ENCODE peak calls at places on chromosomes 7 and 10, in four cellular contexts. T is esophagus squamous epithelium, Q is heart left ventricle, W is endothelial cell of umbilical vein. Z is an unnamed sample.

GRCh38 chr7:45973725-45974532 is 52.9 kb upstream of the IGFBP3 start:
- DNase-seq in T (no peak), Q (no peak), W (no peak), Z (peak; percentile 48)

GRCh38 chr10:70359017-70359550 is 23.3 kb downstream of the LRRC20 start:
- DNase-seq in T (no peak), Q (no peak), W (no peak), Z (no peak)

GRCh38 chr7:35004531-35005096 is 32.7 kb downstream of the DPY19L1 start:
- DNase-seq in T (no peak), Q (no peak), W (peak; percentile 78), Z (no peak)

GRCh38 chr7:74000489-74001149 is 27.4 kb upstream of the ELN start:
- DNase-seq in T (no peak), Q (peak; percentile 49), W (no peak), Z (no peak)

GRCh38 chr7:39069046-39069445 is 91.3 kb downstream of the POU6F2 start:
- DNase-seq in T (no peak), Q (no peak), W (no peak), Z (no peak)

GRCh38 chr7:71976670-71977069 is 435.5 kb downstream of the CALN1 start:
- DNase-seq in T (no peak), Q (no peak), W (no peak), Z (peak; percentile 73)

GRCh38 chr10:33455029-33455428 is 120.6 kb upstream of the NRP1 start:
- DNase-seq in T (no peak), Q (no peak), W (no peak), Z (no peak)

GRCh38 chr7:117019786-117020604 is 66.7 kb downstream of the ST7 start:
- DNase-seq in T (no peak), Q (peak; percentile 66), W (peak; percentile 91), Z (peak; percentile 89)

GRCh38 chr7:102934670-102935069 is 21.9 kb downstream of the LRRC17 start:
- DNase-seq in T (no peak), Q (no peak), W (no peak), Z (no peak)

GRCh38 chr7:111041577-111041976 is 49.4 kb upstream of the LRRN3 start:
- DNase-seq in T (no peak), Q (no peak), W (peak; percentile 60), Z (no peak)

GRCh38 chr7:137169282-137169698 is 174.2 kb downstream of the PTN start:
- DNase-seq in T (no peak), Q (no peak), W (peak; percentile 53), Z (peak; percentile 79)

GRCh38 chr10:83222832-83223742 is 916.2 kb upstream of the GHITM start:
- DNase-seq in T (no peak), Q (no peak), W (no peak), Z (no peak)

GRCh38 chr10:83229991-83230390 is 909.3 kb upstream of the GHITM start:
- DNase-seq in T (no peak), Q (no peak), W (no peak), Z (no peak)

GRCh38 chr10:83222300-83222699 is 917.0 kb upstream of the GHITM start:
- DNase-seq in T (no peak), Q (no peak), W (no peak), Z (no peak)

DNA sequence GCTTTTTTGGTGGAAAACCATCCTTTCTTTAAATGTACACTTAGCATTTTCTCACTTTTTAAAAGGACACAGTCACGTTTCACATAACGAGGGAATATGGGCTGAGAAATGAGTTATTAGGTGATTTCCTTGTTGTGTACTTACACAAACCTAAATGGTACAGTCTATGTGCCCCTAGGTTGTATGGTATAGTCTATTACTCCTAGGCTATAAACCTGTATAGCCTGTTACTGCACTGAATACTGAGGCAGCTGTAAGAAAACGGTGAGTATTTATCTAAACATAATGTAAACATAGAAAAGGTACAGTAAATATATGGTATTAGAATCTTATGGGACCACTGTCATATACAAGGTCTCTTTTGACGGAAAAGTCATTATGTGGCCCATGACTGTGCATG is 913.5 kb upstream of the GHITM start:
- DNase-seq in T (no peak), Q (no peak), W (no peak), Z (no peak)
- H3K4me3 ChIP-seq in T (no peak overlapping the region), Q (no peak overlapping the region), W (no peak overlapping the region), Z (no peak overlapping the region)

GRCh38 chr10:929965-930364 is 1.5 kb downstream of the LARP4B start:
- DNase-seq in T (no peak), Q (no peak), W (no peak), Z (no peak)

GRCh38 chr10:927131-927530 is 4.4 kb downstream of the LARP4B start:
- DNase-seq in T (no peak), Q (no peak), W (peak; percentile 37), Z (no peak)

GRCh38 chr10:931326-932318 is at the start of gene LARP4B:
- DNase-seq in T (peak; percentile 77), Q (peak; percentile 99), W (peak; percentile 98), Z (peak; percentile 96)

GRCh38 chr10:932589-932988 is 1.1 kb upstream of the LARP4B start:
- DNase-seq in T (no peak), Q (no peak), W (no peak), Z (no peak)

DNA sequence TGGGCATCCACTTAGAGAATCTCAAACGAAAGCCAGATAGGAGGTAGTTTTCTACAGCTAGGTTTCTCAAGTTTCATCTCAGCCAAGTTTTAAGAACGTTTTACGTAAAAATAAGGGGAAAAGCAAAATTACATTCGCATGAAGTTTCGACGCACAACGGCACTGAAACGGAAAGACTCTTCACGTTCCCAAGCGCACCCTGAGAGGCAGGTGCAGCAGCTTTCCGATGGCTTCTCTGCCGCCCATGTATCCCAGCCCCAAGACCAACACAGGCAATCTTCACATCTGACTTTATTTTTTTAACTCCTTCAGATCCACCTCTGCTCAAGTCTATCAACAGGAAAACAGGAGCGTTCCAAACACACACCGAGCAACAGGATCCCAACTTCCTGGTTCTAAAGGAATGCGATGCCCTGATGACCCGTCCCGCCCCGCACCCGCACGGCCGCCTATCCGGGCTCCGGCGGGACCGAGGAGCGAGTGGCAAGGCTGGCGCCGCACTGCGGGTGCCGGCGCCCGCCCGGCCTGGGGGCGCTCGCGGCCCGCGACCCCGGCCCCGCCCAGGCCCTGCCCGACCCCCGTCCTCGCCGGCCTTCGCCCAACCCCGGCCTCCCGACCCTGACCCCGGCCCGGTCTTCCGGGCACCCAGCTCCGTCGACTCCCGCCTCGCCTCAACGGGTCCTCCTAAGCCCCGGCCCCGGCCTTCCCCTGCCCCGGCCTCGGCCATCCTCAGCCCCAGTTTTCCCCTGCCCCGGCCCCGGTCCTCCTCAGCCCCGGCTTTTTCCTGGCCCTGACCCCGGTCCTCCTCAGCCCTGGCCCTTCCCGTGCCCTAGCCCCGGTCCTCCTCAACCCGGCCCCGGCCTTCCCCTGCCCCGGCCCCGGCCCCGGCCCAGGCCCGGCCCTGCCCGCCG is 835 bp downstream of the LARP4B start:
- DNase-seq in T (no peak), Q (peak; percentile 72), W (peak; percentile 54), Z (peak; percentile 28)
- TF ChIP-seq POLR2A in T (no peak), Q (no peak), W (no peak), Z (no peak)

GRCh38 chr7:49787980-49788379 is 14.5 kb downstream of the VWC2 start:
- DNase-seq in T (no peak), Q (no peak), W (no peak), Z (no peak)

GRCh38 chr7:49789736-49790135 is 16.3 kb downstream of the VWC2 start:
- DNase-seq in T (no peak), Q (no peak), W (no peak), Z (no peak)

GRCh38 chr7:49788455-49789059 is 15.1 kb downstream of the VWC2 start:
- DNase-seq in T (no peak), Q (no peak), W (no peak), Z (no peak)

GRCh38 chr7:49790209-49790608 is 16.8 kb downstream of the VWC2 start:
- DNase-seq in T (no peak), Q (no peak), W (no peak), Z (no peak)

DNA sequence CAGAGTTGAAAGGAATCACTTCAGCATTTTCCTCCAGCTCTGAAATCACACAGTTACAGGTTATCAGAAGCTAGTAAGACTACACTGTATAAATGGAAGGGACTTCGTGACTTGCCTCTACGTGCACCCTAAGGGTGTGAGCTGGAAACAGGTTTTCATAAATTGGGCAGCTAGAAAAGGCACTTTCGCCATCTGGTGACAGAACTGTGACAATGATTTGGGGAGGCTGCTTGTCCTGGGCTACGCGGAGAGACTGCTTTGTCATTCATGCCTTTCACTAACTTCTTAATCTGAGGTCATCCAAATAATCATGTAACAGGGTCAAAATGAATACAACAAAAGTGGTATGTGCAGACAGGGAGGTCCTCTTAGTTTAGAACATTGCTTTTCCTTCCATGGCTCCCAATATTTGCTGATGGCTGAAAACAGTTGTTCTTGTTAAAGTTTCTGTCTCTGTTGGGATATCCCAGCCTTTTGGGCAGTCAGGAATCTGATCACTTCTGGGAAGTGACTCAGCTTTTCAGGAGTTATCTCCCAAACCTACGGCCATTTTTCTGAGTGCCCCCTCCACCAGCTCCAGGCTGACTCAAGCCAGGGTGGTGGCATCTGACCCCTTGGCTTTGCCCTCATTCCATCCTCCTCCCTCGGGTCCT is 17.8 kb downstream of the VWC2 start:
- DNase-seq in T (no peak), Q (no peak), W (no peak), Z (no peak)
- H3K27ac ChIP-seq in T (no peak overlapping the region), Q (peak overlapping the region; percentile 18), W (no peak overlapping the region), Z (no peak overlapping the region)

DNA sequence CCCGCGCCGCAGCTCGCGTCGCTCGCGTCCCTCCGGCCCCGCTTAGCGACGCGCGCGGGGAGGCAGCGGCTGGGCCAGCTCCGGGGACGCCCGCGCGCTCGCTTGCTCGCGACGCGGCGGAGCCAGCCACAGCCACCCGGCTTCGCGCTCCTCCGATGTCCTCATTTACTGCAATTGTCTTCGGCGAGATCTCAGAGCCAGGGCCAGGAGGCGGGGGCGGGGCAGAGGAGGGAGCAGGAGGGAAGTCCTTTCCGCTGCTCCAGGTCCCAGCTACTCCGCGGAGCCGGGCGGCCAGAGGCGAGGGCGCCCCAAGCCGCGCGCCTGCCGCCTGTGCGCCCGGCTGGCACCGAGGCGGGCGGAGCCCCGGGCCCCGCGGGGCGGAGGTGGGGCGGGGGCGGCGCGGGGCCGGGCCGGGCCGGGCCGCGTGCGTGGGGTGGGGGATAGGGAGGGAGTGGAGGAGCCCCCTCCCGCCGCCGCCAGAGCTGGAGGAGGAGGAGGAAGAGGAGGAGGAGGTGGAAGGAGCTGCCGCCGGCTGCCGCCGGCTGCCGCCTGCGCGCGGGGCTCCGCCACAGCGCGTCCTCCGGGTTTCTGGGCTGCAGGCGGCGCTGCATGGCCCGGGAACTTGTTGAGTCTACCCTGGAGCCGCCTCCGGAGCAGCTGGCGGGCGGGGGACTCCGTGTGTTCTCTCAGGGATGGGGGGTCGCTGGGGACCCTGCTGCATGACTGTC is at the start of gene INSYN2A:
- DNase-seq in T (no peak), Q (no peak), W (peak; percentile 37), Z (peak; percentile 52)
- H3K4me3 ChIP-seq in T (peak within 1 kb of the TSS; percentile 31), Q (peak within 1 kb of the TSS; percentile 48), W (peak within 1 kb of the TSS; percentile 30), Z (peak within 1 kb of the TSS; percentile 67)

GRCh38 chr10:7787857-7788639 is at the start of the genes ATP5F1C and KIN:
- DNase-seq in T (peak; percentile 79), Q (peak; percentile 98), W (peak; percentile 98), Z (peak; percentile 99)
- TF ChIP-seq POLR2A in T (peak; percentile 61), Q (peak; percentile 89), W (peak; percentile 88), Z (no peak)

DNA sequence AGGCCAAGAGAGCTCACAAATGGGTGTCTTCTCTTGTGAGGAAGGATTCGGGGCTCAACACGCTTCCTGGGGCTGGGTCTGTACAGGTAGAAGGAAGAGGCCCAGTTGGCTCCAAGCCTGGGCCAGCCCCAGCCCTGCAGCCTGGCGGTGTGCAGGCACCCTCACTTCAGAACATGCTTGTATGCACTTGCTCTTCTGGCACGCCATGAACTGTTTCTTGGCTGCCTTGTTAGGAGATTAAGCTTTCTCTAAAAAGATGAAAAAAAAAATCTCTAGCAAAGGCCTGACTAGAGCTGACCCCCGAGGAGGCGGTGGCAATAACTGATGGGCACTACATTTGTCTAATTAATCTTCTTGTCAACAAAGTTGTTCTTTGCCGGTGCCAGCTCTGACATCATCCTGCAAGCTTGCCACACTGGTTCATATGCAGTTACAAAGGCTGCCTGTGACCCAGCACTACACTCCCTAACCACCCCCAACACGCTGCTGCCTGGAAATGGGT is 94.7 kb downstream of the WDR11 start:
- DNase-seq in T (no peak), Q (no peak), W (no peak), Z (peak; percentile 61)
- H3K27ac ChIP-seq in T (peak overlapping the region; percentile 72), Q (no peak overlapping the region), W (no peak overlapping the region), Z (no peak overlapping the region)